ENCODE peak calls at places on chromosomes 2 and 18, in nine cellular contexts. D is fibroblast of mammary gland, C is AG10803, Y is GM23338, R is glutamatergic neuron, I is ascending aorta, S is retinal pigment epithelial cell, V is A549, A is Calu3. T is an unnamed sample.

GRCh38 chr18:45835057-45835634 is 9.7 kb downstream of the SIGLEC15 start:
- DNase-seq in D (no peak), C (no peak), Y (no peak), R (no peak), I (no peak), S (no peak), V (no peak), A (no peak), T (no peak)

GRCh38 chr18:21389283-21389682 is 147.3 kb downstream of the GREB1L start:
- DNase-seq in D (no peak), C (no peak), Y (no peak), R (no peak), I (no peak), S (no peak), V (no peak), A (no peak), T (no peak)

GRCh38 chr2:10331702-10332401 is 29.1 kb downstream of the HPCAL1 start:
- DNase-seq in D (no peak), C (no peak), Y (no peak), R (no peak), I (no peak), S (no peak), V (no peak), A (no peak), T (peak)

GRCh38 chr2:168182850-168183249 is 64.5 kb downstream of the STK39 start:
- DNase-seq in D (no peak), C (no peak), Y (no peak), R (no peak), I (no peak), S (no peak), V (no peak), A (no peak), T (no peak)

GRCh38 chr2:88880441-88880953 is 189.0 kb downstream of the RPIA start:
- DNase-seq in D (peak), C (peak), Y (peak), R (no peak), I (no peak), S (peak), V (peak), A (peak), T (peak)

GRCh38 chr2:68736086-68736485 is 1.5 kb downstream of the ARHGAP25 start:
- DNase-seq in D (no peak), C (no peak), Y (no peak), R (no peak), I (no peak), S (no peak), V (no peak), A (no peak), T (no peak)

GRCh38 chr2:222305510-222306392 is 7.0 kb upstream of the PAX3 start:
- DNase-seq in D (no peak), C (no peak), Y (peak), R (peak), I (no peak), S (no peak), V (peak), A (peak), T (peak)

GRCh38 chr2:98519851-98520250 is 75.2 kb downstream of the INPP4A start:
- DNase-seq in D (no peak), C (no peak), Y (no peak), R (no peak), I (no peak), S (no peak), V (no peak), A (no peak), T (no peak)

GRCh38 chr2:231627384-231628156 is 34.9 kb downstream of the TEX44 start:
- DNase-seq in D (peak), C (peak), Y (peak), R (no peak), I (no peak), S (peak), V (no peak), A (no peak), T (no peak)

GRCh38 chr2:37357461-37358008 is 13.1 kb downstream of the QPCT start:
- DNase-seq in D (peak), C (peak), Y (peak), R (peak), I (no peak), S (no peak), V (no peak), A (no peak), T (no peak)

GRCh38 chr2:33518929-33519328 is 42.5 kb downstream of the RASGRP3 start:
- DNase-seq in D (peak), C (peak), Y (no peak), R (no peak), I (no peak), S (no peak), V (peak), A (no peak), T (no peak)

GRCh38 chr2:156918410-156918809 is 339.1 kb upstream of the GALNT5 start:
- DNase-seq in D (no peak), C (peak), Y (peak), R (no peak), I (no peak), S (no peak), V (no peak), A (no peak), T (no peak)
- TF ChIP-seq CTCF in D (no peak), C (no peak), Y (no peak), R (no peak), I (no peak), S (no peak), V (no peak), A (no peak), T (no peak)

GRCh38 chr2:239955086-239955988 is 69.8 kb downstream of the NDUFA10 start:
- DNase-seq in D (no peak), C (no peak), Y (no peak), R (no peak), I (no peak), S (no peak), V (no peak), A (no peak), T (peak)

GRCh38 chr2:239957681-239958181 is 67.4 kb downstream of the NDUFA10 start:
- DNase-seq in D (no peak), C (no peak), Y (no peak), R (no peak), I (no peak), S (no peak), V (no peak), A (no peak), T (no peak)

GRCh38 chr2:239956818-239957261 is 68.3 kb downstream of the NDUFA10 start:
- DNase-seq in D (no peak), C (no peak), Y (no peak), R (no peak), I (no peak), S (no peak), V (no peak), A (no peak), T (peak)

GRCh38 chr2:239954166-239955085 is 70.7 kb downstream of the NDUFA10 start:
- DNase-seq in D (peak), C (peak), Y (no peak), R (no peak), I (no peak), S (no peak), V (no peak), A (no peak), T (no peak)

DNA sequence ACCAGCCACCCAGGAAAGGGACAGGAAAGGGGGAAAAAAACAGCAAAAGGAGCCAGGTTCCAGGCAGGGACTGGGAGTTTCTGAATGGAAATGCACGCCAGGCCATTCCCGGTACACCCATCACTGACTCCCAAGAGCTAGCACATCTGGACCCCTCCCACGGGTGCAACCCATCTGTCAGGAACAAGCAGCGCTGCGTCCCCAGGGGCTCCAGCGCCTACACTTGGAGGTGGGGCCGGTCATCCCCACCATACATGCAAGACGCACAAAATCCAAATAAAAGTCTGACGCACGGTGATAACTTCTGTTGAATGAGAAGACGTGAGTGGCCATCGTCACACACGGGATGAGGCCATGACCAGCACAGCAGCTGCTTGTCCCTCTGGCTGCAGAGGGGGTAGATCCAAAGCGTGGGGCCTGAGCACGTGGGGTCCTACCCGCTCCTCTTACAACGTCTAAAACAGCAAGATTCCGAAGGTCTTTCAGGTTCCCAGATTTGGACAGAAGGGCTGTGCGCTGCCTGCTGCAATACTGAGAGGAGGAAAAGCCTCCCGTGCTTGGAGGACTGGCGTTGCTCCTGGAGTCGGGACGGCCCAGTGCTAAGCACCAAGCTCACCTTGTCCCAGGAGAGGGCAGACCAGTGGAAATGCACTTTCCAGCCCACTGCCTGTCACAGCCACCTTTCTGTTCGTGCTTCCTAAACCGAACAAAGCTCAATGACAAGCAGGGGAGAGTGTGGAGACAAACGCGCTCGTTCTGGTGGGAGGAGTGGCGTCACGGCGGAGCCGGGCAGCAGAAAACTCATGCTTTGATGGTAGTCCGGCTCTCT is 68.9 kb downstream of the NDUFA10 start:
- DNase-seq in D (no peak), C (no peak), Y (no peak), R (no peak), I (no peak), S (no peak), V (no peak), A (no peak), T (no peak)
- TF ChIP-seq CTCF in D (no peak), C (no peak), Y (no peak), R (no peak), I (no peak), S (no peak), V (no peak), A (no peak), T (no peak)

DNA sequence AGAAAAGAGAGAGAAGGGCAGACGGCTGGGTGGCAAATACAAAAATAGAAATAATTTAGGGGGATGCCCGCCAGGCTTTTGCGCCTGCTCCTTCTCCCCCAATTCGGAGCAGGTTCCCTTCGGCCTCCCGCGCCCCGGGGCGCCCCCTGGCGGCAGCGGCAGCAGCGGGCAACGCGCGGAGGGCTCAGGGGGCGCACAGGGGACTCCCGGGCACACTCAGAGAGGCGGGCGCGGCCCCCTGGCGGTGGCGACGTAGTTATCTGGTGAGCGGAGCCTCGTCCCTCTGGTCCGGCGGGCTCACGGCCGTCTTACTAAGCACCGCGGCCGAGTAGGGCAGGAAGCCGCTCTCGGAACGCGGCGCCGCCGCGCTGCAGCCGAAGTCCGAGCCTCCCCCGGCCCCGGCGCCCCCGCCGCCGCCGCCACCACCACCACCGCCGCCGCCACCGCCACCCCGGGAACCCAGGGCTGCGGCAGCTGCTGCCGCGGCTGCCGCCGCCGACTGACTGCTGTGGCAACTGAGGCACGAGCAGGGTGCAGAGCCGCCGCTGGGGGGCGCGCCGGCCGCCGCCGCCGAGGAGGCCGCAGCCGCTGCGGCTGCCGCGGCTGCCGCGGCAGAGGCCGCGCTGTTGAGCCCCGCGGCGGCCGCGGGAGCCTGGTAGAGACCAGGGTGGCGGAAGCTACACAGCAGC is 3.8 kb downstream of the EVX2 start:
- DNase-seq in D (peak), C (peak), Y (peak), R (peak), I (no peak), S (no peak), V (peak), A (peak), T (no peak)
- TF ChIP-seq CTCF in D (peak), C (peak), Y (peak), R (peak), I (peak), S (peak), V (peak), A (peak), T (peak)

DNA sequence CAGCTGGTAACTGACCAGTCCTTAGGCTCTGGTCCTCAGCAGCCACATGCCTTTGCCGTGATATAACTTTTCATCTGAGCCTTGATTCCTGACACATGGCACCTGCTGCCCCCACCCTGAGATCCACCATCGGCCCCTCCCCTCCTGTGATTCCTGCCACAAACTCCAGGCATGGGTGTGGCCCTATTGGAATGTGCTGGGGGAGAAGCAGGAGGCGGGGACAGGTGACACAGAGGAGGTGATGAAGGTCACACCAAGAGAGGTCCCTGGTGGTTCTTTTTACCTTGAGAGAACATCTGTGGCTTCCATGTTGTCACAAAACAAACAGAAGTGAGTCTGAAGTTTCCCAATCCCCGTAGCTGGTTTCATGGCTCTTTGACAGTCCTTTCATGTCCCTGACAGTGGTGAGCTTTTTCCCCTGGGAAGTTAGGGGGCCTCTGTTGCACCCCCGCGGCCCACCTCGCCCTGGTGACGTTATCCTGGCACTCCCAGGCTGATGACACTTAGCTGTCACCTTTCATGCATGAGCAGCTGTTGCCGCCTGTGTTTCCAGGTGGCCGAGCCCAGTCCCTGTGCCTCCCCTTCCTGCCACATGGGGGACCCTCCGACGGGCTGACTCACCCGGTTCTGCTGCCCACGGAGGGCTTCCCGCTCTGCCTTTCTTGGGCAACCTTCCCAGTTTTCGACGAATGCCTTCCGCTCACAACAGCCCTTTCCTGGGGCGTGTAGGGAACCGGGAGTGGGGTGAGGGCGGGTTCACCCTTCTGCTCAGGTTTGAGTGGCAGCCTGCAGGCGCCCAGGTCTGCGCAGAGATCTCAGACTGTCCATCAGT is 66.3 kb upstream of the GLI2 start:
- DNase-seq in D (peak), C (peak), Y (peak), R (peak), I (no peak), S (no peak), V (peak), A (peak), T (no peak)
- TF ChIP-seq CTCF in D (no peak), C (peak), Y (peak), R (peak), I (peak), S (peak), V (no peak), A (peak), T (no peak)

GRCh38 chr2:157574165-157574564 is 54.5 kb downstream of the ACVR1C start:
- DNase-seq in D (no peak), C (no peak), Y (no peak), R (no peak), I (no peak), S (no peak), V (no peak), A (no peak), T (no peak)

DNA sequence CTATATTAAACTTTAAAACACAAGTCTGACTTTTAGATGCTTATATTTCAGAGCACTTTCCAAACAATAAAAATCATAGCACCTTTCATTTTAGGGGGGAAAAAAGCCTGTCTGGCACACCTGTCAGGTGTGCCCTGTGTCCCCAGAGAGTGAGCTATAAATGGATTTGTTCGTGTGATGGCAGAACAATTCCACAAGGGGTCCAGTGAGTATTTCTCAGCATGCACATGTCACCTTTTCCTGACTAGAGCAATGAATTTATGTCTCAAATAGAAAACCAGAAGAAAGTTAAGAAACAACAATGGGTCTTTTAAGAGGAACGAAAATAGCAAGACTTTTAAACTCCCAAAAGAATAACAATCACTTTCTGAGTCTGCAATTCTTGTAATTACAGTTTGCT is 55.9 kb downstream of the ACVR1C start:
- DNase-seq in D (no peak), C (no peak), Y (peak), R (no peak), I (no peak), S (no peak), V (peak), A (peak), T (no peak)
- TF ChIP-seq CTCF in D (peak), C (peak), Y (peak), R (peak), I (no peak), S (peak), V (peak), A (peak), T (peak)

GRCh38 chr18:25896178-25896780 is 194.1 kb downstream of the SS18 start:
- DNase-seq in D (peak), C (peak), Y (peak), R (peak), I (no peak), S (peak), V (peak), A (peak), T (no peak)
- TF ChIP-seq CTCF in D (peak), C (peak), Y (peak), R (peak), I (peak), S (peak), V (peak), A (peak), T (peak)